ENCODE peak calls at places on chromosome 3, in four cellular contexts. J is activated T-helper 9 cell treated with anti-CD3 and anti-CD28 coated beads, Interleukin-2, amount 50 U/mL, for 16 hours; V is renal cortical epithelial cell; A is NCI-H774. W is an unnamed sample.

GRCh38 chr3:15634671-15635661 is 33.4 kb downstream of the BTD start:
- DNase-seq in V (peak), A (no peak), J (no peak), W (no peak)

GRCh38 chr3:132622148-132622547 is 25.1 kb downstream of the ACKR4 start:
- DNase-seq in V (no peak), J (no peak), A (no peak), W (no peak)

GRCh38 chr3:189908646-189909045 is 212.1 kb downstream of the P3H2 start:
- DNase-seq in V (peak), J (no peak), A (no peak), W (peak)

GRCh38 chr3:110343945-110344344 is 727.7 kb upstream of the NECTIN3 start:
- DNase-seq in J (no peak), A (no peak), V (peak), W (no peak)

GRCh38 chr3:30511524-30512278 is 94.7 kb upstream of the TGFBR2 start:
- DNase-seq in V (peak), A (no peak), J (no peak), W (no peak)

GRCh38 chr3:154970796-154971195 is 109.3 kb upstream of the MME start:
- DNase-seq in V (peak), A (no peak), J (no peak), W (no peak)

GRCh38 chr3:152738656-152739055 is 96.3 kb upstream of the P2RY1 start:
- DNase-seq in V (peak), A (no peak), J (no peak), W (no peak)

GRCh38 chr3:11774296-11774877 is 72.3 kb downstream of the TAMM41 start:
- DNase-seq in V (peak), A (peak), J (no peak), W (peak)

GRCh38 chr3:78390221-78390620 is 1350.3 kb downstream of the ROBO2 start:
- DNase-seq in J (no peak), A (no peak), V (no peak), W (no peak)

GRCh38 chr3:52246728-52247454 is 1.3 kb downstream of the PPM1M start:
- DNase-seq in J (no peak), A (no peak), V (no peak), W (no peak)

GRCh38 chr3:195815169-195815771 is 3.5 kb upstream of the MUC4 start:
- DNase-seq in A (no peak), V (peak), J (no peak), W (no peak)

GRCh38 chr3:6809349-6809748 is 51.6 kb upstream of the GRM7 start:
- DNase-seq in A (no peak), J (no peak), V (no peak), W (no peak)

GRCh38 chr3:89851974-89852621 is 744.7 kb downstream of the EPHA3 start:
- DNase-seq in A (no peak), V (no peak), J (no peak), W (no peak)

GRCh38 chr3:175392653-175393052 is 533.5 kb downstream of the NAALADL2 start:
- DNase-seq in A (no peak), J (no peak), V (peak), W (no peak)

GRCh38 chr3:51538115-51538458 is 432 bp upstream of the RAD54L2 start:
- DNase-seq in V (no peak), A (no peak), J (no peak), W (no peak)

GRCh38 chr3:195250473-195251251 is 20.3 kb downstream of the XXYLT1 start:
- DNase-seq in J (no peak), V (no peak), A (peak), W (no peak)

GRCh38 chr3:196268270-196269163 is 19.0 kb downstream of the PCYT1A start:
- DNase-seq in A (no peak), V (peak), J (no peak), W (peak)

GRCh38 chr3:46848271-46849097 is 14.8 kb downstream of the MYL3 start:
- DNase-seq in J (no peak), A (no peak), V (peak), W (no peak)

GRCh38 chr3:50345586-50345985 is at the start of gene ZMYND10:
- DNase-seq in J (peak), A (no peak), V (no peak), W (no peak)

GRCh38 chr3:178406206-178406605 is 130.0 kb upstream of the KCNMB2 start:
- DNase-seq in A (no peak), J (no peak), V (peak), W (no peak)

GRCh38 chr3:60140160-60140559 is 1090.3 kb upstream of the CFAP20DC start:
- DNase-seq in A (no peak), V (no peak), J (no peak), W (no peak)

GRCh38 chr3:112651516-112651915 is 10.6 kb upstream of the CCDC80 start:
- DNase-seq in A (no peak), J (no peak), V (no peak), W (no peak)

GRCh38 chr3:191210032-191210431 is 11.0 kb downstream of the OSTN start:
- DNase-seq in A (no peak), J (no peak), V (no peak), W (no peak)

GRCh38 chr3:135348698-135349097 is 553.6 kb downstream of the EPHB1 start:
- DNase-seq in J (no peak), V (no peak), A (no peak), W (no peak)

GRCh38 chr3:121018917-121019321 is 110.9 kb downstream of the STXBP5L start:
- DNase-seq in J (no peak), A (no peak), V (no peak), W (no peak)

GRCh38 chr3:179948740-179949139 is 88.0 kb downstream of the PEX5L start:
- DNase-seq in A (no peak), J (no peak), V (no peak), W (no peak)

GRCh38 chr3:135927170-135927569 is 38.4 kb upstream of the PPP2R3A start:
- DNase-seq in V (peak), A (no peak), J (no peak), W (no peak)

GRCh38 chr3:81274671-81275070 is 486.8 kb downstream of the GBE1 start:
- DNase-seq in A (no peak), J (no peak), V (no peak), W (no peak)